ENCODE peak calls at places on chromosomes 11 and 22, in five cellular contexts. One of them, this sample, is unnamed. For H3K27me3, the result is how much of the 10 kb centered on the place peaks cover.

GRCh38 chr11:3126901-3127691 is 38.0 kb downstream of the OSBPL5 start:
- DNase-seq in endodermal cell: peak
- DNase-seq in heart left ventricle: peak
- DNase-seq in ovary: no peak
- DNase-seq in aorta: peak
- DNase-seq in this sample: peak

GRCh38 chr11:2775083-2775625 is 75.4 kb upstream of the KCNQ1OT1 start:
- DNase-seq in endodermal cell: peak
- DNase-seq in ovary: peak
- DNase-seq in aorta: no peak
- DNase-seq in heart left ventricle: no peak
- DNase-seq in this sample: peak

GRCh38 chr22:37237371-37238268 is 6.4 kb downstream of the RAC2 start:
- DNase-seq in aorta: peak
- DNase-seq in endodermal cell: peak
- DNase-seq in ovary: no peak
- DNase-seq in heart left ventricle: no peak
- DNase-seq in this sample: peak

GRCh38 chr11:35593143-35593542 is 25.1 kb upstream of the FJX1 start:
- DNase-seq in endodermal cell: no peak
- DNase-seq in heart left ventricle: no peak
- DNase-seq in ovary: no peak
- DNase-seq in aorta: no peak
- DNase-seq in this sample: no peak

GRCh38 chr11:2306971-2307732 is 5.3 kb downstream of the TSPAN32 start:
- DNase-seq in ovary: peak
- DNase-seq in heart left ventricle: no peak
- DNase-seq in aorta: no peak
- DNase-seq in endodermal cell: peak
- DNase-seq in this sample: no peak

GRCh38 chr11:111540114-111540920 is at the start of gene LAYN:
- DNase-seq in endodermal cell: peak
- DNase-seq in heart left ventricle: peak
- DNase-seq in aorta: peak
- DNase-seq in ovary: peak
- DNase-seq in this sample: peak

GRCh38 chr11:116136987-116137674 is 632.9 kb upstream of the CADM1 start:
- DNase-seq in endodermal cell: peak
- DNase-seq in ovary: no peak
- DNase-seq in aorta: no peak
- DNase-seq in heart left ventricle: no peak
- DNase-seq in this sample: no peak

GRCh38 chr22:50474711-50475651 is at the start of gene SBF1:
- DNase-seq in heart left ventricle: peak
- DNase-seq in ovary: peak
- DNase-seq in endodermal cell: peak
- DNase-seq in aorta: peak
- DNase-seq in this sample: peak

GRCh38 chr11:28243057-28243456 is 134.9 kb downstream of the METTL15 start:
- DNase-seq in heart left ventricle: no peak
- DNase-seq in ovary: no peak
- DNase-seq in endodermal cell: no peak
- DNase-seq in aorta: no peak
- DNase-seq in this sample: no peak

GRCh38 chr11:10478066-10478465 is 23.0 kb downstream of the AMPD3 start:
- DNase-seq in endodermal cell: no peak
- DNase-seq in heart left ventricle: no peak
- DNase-seq in aorta: no peak
- DNase-seq in ovary: no peak
- DNase-seq in this sample: no peak

GRCh38 chr11:32088117-32088941 is 2.5 kb upstream of the RCN1 start:
- DNase-seq in ovary: peak
- DNase-seq in aorta: peak
- DNase-seq in heart left ventricle: peak
- DNase-seq in endodermal cell: no peak
- DNase-seq in this sample: no peak

GRCh38 chr11:69640995-69641581 is at the start of gene CCND1:
- DNase-seq in aorta: peak
- DNase-seq in endodermal cell: peak
- DNase-seq in heart left ventricle: peak
- DNase-seq in ovary: no peak
- DNase-seq in this sample: peak

GRCh38 chr11:91231226-91231625 is 993.4 kb upstream of the FAT3 start:
- DNase-seq in aorta: no peak
- DNase-seq in ovary: no peak
- DNase-seq in endodermal cell: no peak
- DNase-seq in heart left ventricle: peak
- DNase-seq in this sample: no peak

GRCh38 chr11:129643031-129643721 is 172.5 kb upstream of the TMEM45B start:
- DNase-seq in heart left ventricle: no peak
- DNase-seq in ovary: no peak
- DNase-seq in aorta: no peak
- DNase-seq in endodermal cell: no peak
- DNase-seq in this sample: no peak

GRCh38 chr11:69842746-69843528 is 23.7 kb upstream of the FGF3 start:
- DNase-seq in ovary: peak
- DNase-seq in aorta: no peak
- DNase-seq in heart left ventricle: no peak
- DNase-seq in endodermal cell: peak
- DNase-seq in this sample: no peak

GRCh38 chr22:39259698-39260097 is 14.9 kb upstream of the PDGFB start:
- DNase-seq in heart left ventricle: no peak
- DNase-seq in endodermal cell: no peak
- DNase-seq in aorta: no peak
- DNase-seq in ovary: no peak
- DNase-seq in this sample: no peak

GRCh38 chr22:19959043-19959586 is 17.5 kb upstream of the TXNRD2 start:
- DNase-seq in endodermal cell: peak
- DNase-seq in ovary: peak
- DNase-seq in heart left ventricle: peak
- DNase-seq in aorta: peak
- DNase-seq in this sample: peak

GRCh38 chr11:68211546-68211945 is 1.6 kb downstream of the KMT5B start:
- DNase-seq in aorta: no peak
- DNase-seq in endodermal cell: no peak
- DNase-seq in ovary: no peak
- DNase-seq in heart left ventricle: no peak
- DNase-seq in this sample: no peak

GRCh38 chr11:16936643-16937042 is 77.6 kb downstream of the PLEKHA7 start:
- DNase-seq in ovary: no peak
- DNase-seq in heart left ventricle: peak
- DNase-seq in aorta: no peak
- DNase-seq in endodermal cell: no peak
- DNase-seq in this sample: no peak

GRCh38 chr11:75536786-75537629 is 11.3 kb upstream of the GDPD5 start:
- DNase-seq in ovary: no peak
- DNase-seq in aorta: no peak
- DNase-seq in heart left ventricle: peak
- DNase-seq in endodermal cell: peak
- DNase-seq in this sample: no peak

GRCh38 chr11:91136631-91137030 is 913.8 kb upstream of the CHORDC1 start:
- DNase-seq in ovary: no peak
- DNase-seq in aorta: no peak
- DNase-seq in endodermal cell: no peak
- DNase-seq in heart left ventricle: no peak
- DNase-seq in this sample: no peak

GRCh38 chr11:20193307-20193706 is 33.0 kb upstream of the DBX1 start:
- DNase-seq in aorta: no peak
- DNase-seq in ovary: no peak
- DNase-seq in endodermal cell: no peak
- DNase-seq in heart left ventricle: no peak
- DNase-seq in this sample: no peak
- H3K27me3 ChIP-seq in aorta: under half
- H3K27me3 ChIP-seq in ovary: under half
- H3K27me3 ChIP-seq in endodermal cell: under half
- H3K27me3 ChIP-seq in heart left ventricle: under half
- H3K27me3 ChIP-seq in this sample: under half

DNA sequence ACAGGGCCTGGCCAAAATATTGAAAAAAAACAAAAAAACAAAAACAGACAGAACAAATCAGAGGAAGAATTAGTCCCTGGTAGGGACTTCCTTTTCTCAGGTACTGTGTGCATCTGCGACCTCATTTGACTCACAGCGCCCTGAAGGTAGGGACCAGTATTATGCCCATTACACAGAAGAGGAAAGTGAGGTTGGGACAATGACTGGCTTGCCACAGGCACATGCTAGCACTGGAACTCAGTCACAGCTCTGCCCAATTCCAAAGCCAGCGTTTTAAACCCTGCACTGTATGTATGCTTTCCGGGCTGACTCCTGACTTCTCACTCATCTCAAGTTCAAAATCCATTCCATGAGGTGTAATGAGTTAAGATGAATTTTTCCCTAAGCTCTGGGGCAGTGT is 3.3 kb downstream of the SEC14L4 start:
- DNase-seq in endodermal cell: no peak
- DNase-seq in ovary: no peak
- DNase-seq in heart left ventricle: no peak
- DNase-seq in aorta: no peak
- DNase-seq in this sample: no peak
- H3K27me3 ChIP-seq in endodermal cell: under half
- H3K27me3 ChIP-seq in ovary: under half
- H3K27me3 ChIP-seq in heart left ventricle: half or more
- H3K27me3 ChIP-seq in aorta: under half
- H3K27me3 ChIP-seq in this sample: under half

GRCh38 chr11:118267486-118267885 is 3.4 kb upstream of the MPZL2 start:
- DNase-seq in aorta: no peak
- DNase-seq in endodermal cell: no peak
- DNase-seq in ovary: no peak
- DNase-seq in heart left ventricle: no peak
- DNase-seq in this sample: no peak

GRCh38 chr11:118265954-118266353 is 1.9 kb upstream of the MPZL2 start:
- DNase-seq in endodermal cell: no peak
- DNase-seq in ovary: no peak
- DNase-seq in aorta: no peak
- DNase-seq in heart left ventricle: no peak
- DNase-seq in this sample: peak

GRCh38 chr11:118264568-118265470 is 722 bp upstream of the MPZL2 start:
- DNase-seq in aorta: no peak
- DNase-seq in heart left ventricle: no peak
- DNase-seq in ovary: no peak
- DNase-seq in endodermal cell: peak
- DNase-seq in this sample: no peak

GRCh38 chr11:118263109-118263508 is 988 bp downstream of the MPZL2 start:
- DNase-seq in aorta: no peak
- DNase-seq in ovary: no peak
- DNase-seq in endodermal cell: no peak
- DNase-seq in heart left ventricle: no peak
- DNase-seq in this sample: no peak

GRCh38 chr11:118263694-118264567 is at the start of gene MPZL2:
- DNase-seq in endodermal cell: peak
- DNase-seq in heart left ventricle: peak
- DNase-seq in ovary: no peak
- DNase-seq in aorta: peak
- DNase-seq in this sample: peak
- H3K27me3 ChIP-seq in endodermal cell: under half
- H3K27me3 ChIP-seq in heart left ventricle: under half
- H3K27me3 ChIP-seq in ovary: under half
- H3K27me3 ChIP-seq in aorta: under half
- H3K27me3 ChIP-seq in this sample: under half

GRCh38 chr11:57207160-57207559 is 25.4 kb downstream of the LRRC55 start:
- DNase-seq in heart left ventricle: no peak
- DNase-seq in aorta: no peak
- DNase-seq in endodermal cell: no peak
- DNase-seq in ovary: no peak
- DNase-seq in this sample: no peak
- H3K27me3 ChIP-seq in heart left ventricle: under half
- H3K27me3 ChIP-seq in aorta: under half
- H3K27me3 ChIP-seq in endodermal cell: under half
- H3K27me3 ChIP-seq in ovary: under half
- H3K27me3 ChIP-seq in this sample: under half

GRCh38 chr22:22022255-22022840 is 39.8 kb upstream of the TOP3B start:
- DNase-seq in heart left ventricle: no peak
- DNase-seq in endodermal cell: no peak
- DNase-seq in aorta: no peak
- DNase-seq in ovary: no peak
- DNase-seq in this sample: no peak

GRCh38 chr22:22025320-22026156 is 43.0 kb upstream of the TOP3B start:
- DNase-seq in endodermal cell: no peak
- DNase-seq in ovary: no peak
- DNase-seq in aorta: no peak
- DNase-seq in heart left ventricle: no peak
- DNase-seq in this sample: no peak

GRCh38 chr22:22022977-22023534 is 40.5 kb upstream of the TOP3B start:
- DNase-seq in endodermal cell: no peak
- DNase-seq in aorta: no peak
- DNase-seq in heart left ventricle: no peak
- DNase-seq in ovary: no peak
- DNase-seq in this sample: no peak

GRCh38 chr22:22024440-22024839 is 41.9 kb upstream of the TOP3B start:
- DNase-seq in endodermal cell: no peak
- DNase-seq in aorta: no peak
- DNase-seq in ovary: no peak
- DNase-seq in heart left ventricle: no peak
- DNase-seq in this sample: no peak

GRCh38 chr22:22023581-22024137 is 41.1 kb upstream of the TOP3B start:
- DNase-seq in heart left ventricle: no peak
- DNase-seq in ovary: no peak
- DNase-seq in aorta: no peak
- DNase-seq in endodermal cell: no peak
- DNase-seq in this sample: no peak
- H3K27me3 ChIP-seq in heart left ventricle: under half
- H3K27me3 ChIP-seq in ovary: under half
- H3K27me3 ChIP-seq in aorta: under half
- H3K27me3 ChIP-seq in endodermal cell: under half
- H3K27me3 ChIP-seq in this sample: under half

GRCh38 chr11:79449040-79449439 is 8.2 kb upstream of the TENM4 start:
- DNase-seq in endodermal cell: no peak
- DNase-seq in aorta: no peak
- DNase-seq in heart left ventricle: no peak
- DNase-seq in ovary: no peak
- DNase-seq in this sample: no peak
- H3K27me3 ChIP-seq in endodermal cell: under half
- H3K27me3 ChIP-seq in aorta: under half
- H3K27me3 ChIP-seq in heart left ventricle: under half
- H3K27me3 ChIP-seq in ovary: under half
- H3K27me3 ChIP-seq in this sample: under half

GRCh38 chr22:43580351-43580750 is 168.5 kb downstream of the MPPED1 start:
- DNase-seq in heart left ventricle: no peak
- DNase-seq in endodermal cell: no peak
- DNase-seq in ovary: no peak
- DNase-seq in aorta: no peak
- DNase-seq in this sample: no peak
- H3K27me3 ChIP-seq in heart left ventricle: under half
- H3K27me3 ChIP-seq in endodermal cell: under half
- H3K27me3 ChIP-seq in ovary: under half
- H3K27me3 ChIP-seq in aorta: under half
- H3K27me3 ChIP-seq in this sample: under half